ENCODE peak calls at places on chromosome 6, in four cellular contexts. One of them, this sample, is unnamed.

GRCh38 chr6:158257425-158257759 is 54.9 kb upstream of the TULP4 start:
- DNase-seq in HS-5: no peak
- DNase-seq in stimulated activated CD4-positive, alpha-beta T cell treated with anti-CD3 and anti-CD28 coated beads, TNF-alpha, amount 100 ng/mL, for 1 hour: no peak
- DNase-seq in left ventricle myocardium inferior: no peak
- DNase-seq in this sample: no peak

GRCh38 chr6:72032056-72032455 is 145.7 kb downstream of the RIMS1 start:
- DNase-seq in HS-5: peak; percentile 35
- DNase-seq in stimulated activated CD4-positive, alpha-beta T cell treated with anti-CD3 and anti-CD28 coated beads, TNF-alpha, amount 100 ng/mL, for 1 hour: no peak
- DNase-seq in left ventricle myocardium inferior: no peak
- DNase-seq in this sample: peak; percentile 74

GRCh38 chr6:37074053-37074827 is 68.8 kb downstream of the FGD2 start:
- DNase-seq in HS-5: no peak
- DNase-seq in stimulated activated CD4-positive, alpha-beta T cell treated with anti-CD3 and anti-CD28 coated beads, TNF-alpha, amount 100 ng/mL, for 1 hour: no peak
- DNase-seq in left ventricle myocardium inferior: peak; percentile 53
- DNase-seq in this sample: no peak

GRCh38 chr6:95923518-95923917 is 92.3 kb upstream of the FUT9 start:
- DNase-seq in HS-5: no peak
- DNase-seq in stimulated activated CD4-positive, alpha-beta T cell treated with anti-CD3 and anti-CD28 coated beads, TNF-alpha, amount 100 ng/mL, for 1 hour: no peak
- DNase-seq in left ventricle myocardium inferior: no peak
- DNase-seq in this sample: no peak

GRCh38 chr6:82144007-82144851 is 103.3 kb downstream of the IBTK start:
- DNase-seq in HS-5: peak; percentile 90
- DNase-seq in stimulated activated CD4-positive, alpha-beta T cell treated with anti-CD3 and anti-CD28 coated beads, TNF-alpha, amount 100 ng/mL, for 1 hour: no peak
- DNase-seq in left ventricle myocardium inferior: no peak
- DNase-seq in this sample: peak; percentile 94

GRCh38 chr6:163354085-163354484 is 60.4 kb upstream of the QKI start:
- DNase-seq in HS-5: peak; percentile 22
- DNase-seq in stimulated activated CD4-positive, alpha-beta T cell treated with anti-CD3 and anti-CD28 coated beads, TNF-alpha, amount 100 ng/mL, for 1 hour: no peak
- DNase-seq in left ventricle myocardium inferior: no peak
- DNase-seq in this sample: no peak

GRCh38 chr6:81614292-81614691 is 138.2 kb downstream of the TENT5A start:
- DNase-seq in HS-5: no peak
- DNase-seq in stimulated activated CD4-positive, alpha-beta T cell treated with anti-CD3 and anti-CD28 coated beads, TNF-alpha, amount 100 ng/mL, for 1 hour: no peak
- DNase-seq in left ventricle myocardium inferior: no peak
- DNase-seq in this sample: no peak

GRCh38 chr6:11812951-11813350 is 34.3 kb upstream of the ADTRP start:
- DNase-seq in HS-5: no peak
- DNase-seq in stimulated activated CD4-positive, alpha-beta T cell treated with anti-CD3 and anti-CD28 coated beads, TNF-alpha, amount 100 ng/mL, for 1 hour: no peak
- DNase-seq in left ventricle myocardium inferior: no peak
- DNase-seq in this sample: no peak

GRCh38 chr6:37875561-37876309 is 56.2 kb downstream of the ZFAND3 start:
- DNase-seq in HS-5: no peak
- DNase-seq in stimulated activated CD4-positive, alpha-beta T cell treated with anti-CD3 and anti-CD28 coated beads, TNF-alpha, amount 100 ng/mL, for 1 hour: no peak
- DNase-seq in left ventricle myocardium inferior: no peak
- DNase-seq in this sample: no peak

GRCh38 chr6:22605736-22606135 is 36.4 kb downstream of the HDGFL1 start:
- DNase-seq in HS-5: no peak
- DNase-seq in stimulated activated CD4-positive, alpha-beta T cell treated with anti-CD3 and anti-CD28 coated beads, TNF-alpha, amount 100 ng/mL, for 1 hour: no peak
- DNase-seq in left ventricle myocardium inferior: no peak
- DNase-seq in this sample: no peak

GRCh38 chr6:33392168-33392947 is 735 bp downstream of the KIFC1 start:
- DNase-seq in HS-5: no peak
- DNase-seq in stimulated activated CD4-positive, alpha-beta T cell treated with anti-CD3 and anti-CD28 coated beads, TNF-alpha, amount 100 ng/mL, for 1 hour: no peak
- DNase-seq in left ventricle myocardium inferior: no peak
- DNase-seq in this sample: no peak

GRCh38 chr6:56148488-56149190 is 98.7 kb downstream of the COL21A1 start:
- DNase-seq in HS-5: no peak
- DNase-seq in stimulated activated CD4-positive, alpha-beta T cell treated with anti-CD3 and anti-CD28 coated beads, TNF-alpha, amount 100 ng/mL, for 1 hour: no peak
- DNase-seq in left ventricle myocardium inferior: no peak
- DNase-seq in this sample: no peak

GRCh38 chr6:126660376-126660775 is 320.5 kb downstream of the CENPW start:
- DNase-seq in HS-5: no peak
- DNase-seq in stimulated activated CD4-positive, alpha-beta T cell treated with anti-CD3 and anti-CD28 coated beads, TNF-alpha, amount 100 ng/mL, for 1 hour: no peak
- DNase-seq in left ventricle myocardium inferior: no peak
- DNase-seq in this sample: no peak

GRCh38 chr6:167907837-167908681 is 81.3 kb downstream of the AFDN start:
- DNase-seq in HS-5: no peak
- DNase-seq in stimulated activated CD4-positive, alpha-beta T cell treated with anti-CD3 and anti-CD28 coated beads, TNF-alpha, amount 100 ng/mL, for 1 hour: no peak
- DNase-seq in left ventricle myocardium inferior: no peak
- DNase-seq in this sample: peak; percentile 23